ENCODE peak calls at places on chromosomes 4 and X, in seven cellular contexts. One of them, this sample, is unnamed.

GRCh38 chrX:112760697-112761096 is 79.9 kb downstream of the AMOT start:
- DNase-seq in colonic mucosa: no peak
- DNase-seq in activated CD8-positive, alpha-beta T cell treated with anti-CD3 and anti-CD28 coated beads for 36 hours: no peak
- DNase-seq in occipital lobe: no peak
- DNase-seq in activated CD8-positive, alpha-beta memory T cell treated with anti-CD3 and anti-CD28 coated beads for 1 hour: no peak
- DNase-seq in cardiac muscle cell: no peak
- DNase-seq in stimulated activated CD4-positive, alpha-beta T cell treated with anti-CD3 and anti-CD28 coated beads, Interleukin-12 subunit alpha, Interleukin-12 subunit beta, amount 100 ng/mL, for 4 hours: no peak
- DNase-seq in this sample: no peak

GRCh38 chrX:39773923-39774803 is 323.6 kb downstream of the BCOR start:
- DNase-seq in stimulated activated CD4-positive, alpha-beta T cell treated with anti-CD3 and anti-CD28 coated beads, Interleukin-12 subunit alpha, Interleukin-12 subunit beta, amount 100 ng/mL, for 4 hours: no peak
- DNase-seq in colonic mucosa: no peak
- DNase-seq in occipital lobe: no peak
- DNase-seq in activated CD8-positive, alpha-beta T cell treated with anti-CD3 and anti-CD28 coated beads for 36 hours: peak
- DNase-seq in activated CD8-positive, alpha-beta memory T cell treated with anti-CD3 and anti-CD28 coated beads for 1 hour: no peak
- DNase-seq in cardiac muscle cell: peak
- DNase-seq in this sample: no peak

GRCh38 chr4:72390409-72390808 is 178.6 kb downstream of the ADAMTS3 start:
- DNase-seq in occipital lobe: no peak
- DNase-seq in colonic mucosa: no peak
- DNase-seq in activated CD8-positive, alpha-beta memory T cell treated with anti-CD3 and anti-CD28 coated beads for 1 hour: no peak
- DNase-seq in activated CD8-positive, alpha-beta T cell treated with anti-CD3 and anti-CD28 coated beads for 36 hours: no peak
- DNase-seq in stimulated activated CD4-positive, alpha-beta T cell treated with anti-CD3 and anti-CD28 coated beads, Interleukin-12 subunit alpha, Interleukin-12 subunit beta, amount 100 ng/mL, for 4 hours: no peak
- DNase-seq in cardiac muscle cell: no peak
- DNase-seq in this sample: no peak

GRCh38 chr4:38967260-38968095 is 64.7 kb downstream of the TMEM156 start:
- DNase-seq in activated CD8-positive, alpha-beta memory T cell treated with anti-CD3 and anti-CD28 coated beads for 1 hour: no peak
- DNase-seq in cardiac muscle cell: no peak
- DNase-seq in activated CD8-positive, alpha-beta T cell treated with anti-CD3 and anti-CD28 coated beads for 36 hours: no peak
- DNase-seq in stimulated activated CD4-positive, alpha-beta T cell treated with anti-CD3 and anti-CD28 coated beads, Interleukin-12 subunit alpha, Interleukin-12 subunit beta, amount 100 ng/mL, for 4 hours: no peak
- DNase-seq in colonic mucosa: no peak
- DNase-seq in occipital lobe: no peak
- DNase-seq in this sample: no peak

GRCh38 chrX:119194631-119195030 is 41.5 kb upstream of the PGRMC1 start:
- DNase-seq in activated CD8-positive, alpha-beta T cell treated with anti-CD3 and anti-CD28 coated beads for 36 hours: no peak
- DNase-seq in stimulated activated CD4-positive, alpha-beta T cell treated with anti-CD3 and anti-CD28 coated beads, Interleukin-12 subunit alpha, Interleukin-12 subunit beta, amount 100 ng/mL, for 4 hours: no peak
- DNase-seq in activated CD8-positive, alpha-beta memory T cell treated with anti-CD3 and anti-CD28 coated beads for 1 hour: no peak
- DNase-seq in occipital lobe: no peak
- DNase-seq in colonic mucosa: no peak
- DNase-seq in cardiac muscle cell: peak
- DNase-seq in this sample: no peak

GRCh38 chr4:156773648-156774357 is 197.8 kb downstream of the PDGFC start:
- DNase-seq in occipital lobe: no peak
- DNase-seq in stimulated activated CD4-positive, alpha-beta T cell treated with anti-CD3 and anti-CD28 coated beads, Interleukin-12 subunit alpha, Interleukin-12 subunit beta, amount 100 ng/mL, for 4 hours: no peak
- DNase-seq in activated CD8-positive, alpha-beta T cell treated with anti-CD3 and anti-CD28 coated beads for 36 hours: no peak
- DNase-seq in colonic mucosa: no peak
- DNase-seq in cardiac muscle cell: no peak
- DNase-seq in activated CD8-positive, alpha-beta memory T cell treated with anti-CD3 and anti-CD28 coated beads for 1 hour: no peak
- DNase-seq in this sample: no peak

GRCh38 chr4:127623755-127624087 is 9.0 kb upstream of the INTU start:
- DNase-seq in colonic mucosa: no peak
- DNase-seq in occipital lobe: no peak
- DNase-seq in activated CD8-positive, alpha-beta T cell treated with anti-CD3 and anti-CD28 coated beads for 36 hours: peak
- DNase-seq in stimulated activated CD4-positive, alpha-beta T cell treated with anti-CD3 and anti-CD28 coated beads, Interleukin-12 subunit alpha, Interleukin-12 subunit beta, amount 100 ng/mL, for 4 hours: no peak
- DNase-seq in activated CD8-positive, alpha-beta memory T cell treated with anti-CD3 and anti-CD28 coated beads for 1 hour: no peak
- DNase-seq in cardiac muscle cell: no peak
- DNase-seq in this sample: no peak

GRCh38 chr4:139243448-139244365 is 36.3 kb downstream of the MGARP start:
- DNase-seq in occipital lobe: no peak
- DNase-seq in activated CD8-positive, alpha-beta T cell treated with anti-CD3 and anti-CD28 coated beads for 36 hours: no peak
- DNase-seq in cardiac muscle cell: no peak
- DNase-seq in stimulated activated CD4-positive, alpha-beta T cell treated with anti-CD3 and anti-CD28 coated beads, Interleukin-12 subunit alpha, Interleukin-12 subunit beta, amount 100 ng/mL, for 4 hours: no peak
- DNase-seq in colonic mucosa: no peak
- DNase-seq in activated CD8-positive, alpha-beta memory T cell treated with anti-CD3 and anti-CD28 coated beads for 1 hour: no peak
- DNase-seq in this sample: no peak

GRCh38 chr4:7638984-7639789 is 204.5 kb upstream of the PSAPL1 start:
- DNase-seq in colonic mucosa: no peak
- DNase-seq in activated CD8-positive, alpha-beta memory T cell treated with anti-CD3 and anti-CD28 coated beads for 1 hour: no peak
- DNase-seq in stimulated activated CD4-positive, alpha-beta T cell treated with anti-CD3 and anti-CD28 coated beads, Interleukin-12 subunit alpha, Interleukin-12 subunit beta, amount 100 ng/mL, for 4 hours: no peak
- DNase-seq in activated CD8-positive, alpha-beta T cell treated with anti-CD3 and anti-CD28 coated beads for 36 hours: no peak
- DNase-seq in occipital lobe: no peak
- DNase-seq in cardiac muscle cell: no peak
- DNase-seq in this sample: no peak

GRCh38 chr4:105061136-105061696 is 85.5 kb upstream of the TET2 start:
- DNase-seq in stimulated activated CD4-positive, alpha-beta T cell treated with anti-CD3 and anti-CD28 coated beads, Interleukin-12 subunit alpha, Interleukin-12 subunit beta, amount 100 ng/mL, for 4 hours: peak
- DNase-seq in activated CD8-positive, alpha-beta memory T cell treated with anti-CD3 and anti-CD28 coated beads for 1 hour: no peak
- DNase-seq in colonic mucosa: peak
- DNase-seq in activated CD8-positive, alpha-beta T cell treated with anti-CD3 and anti-CD28 coated beads for 36 hours: peak
- DNase-seq in cardiac muscle cell: no peak
- DNase-seq in occipital lobe: no peak
- DNase-seq in this sample: no peak

GRCh38 chrX:49840679-49841078 is 11.6 kb downstream of the PAGE4 start:
- DNase-seq in cardiac muscle cell: peak
- DNase-seq in activated CD8-positive, alpha-beta memory T cell treated with anti-CD3 and anti-CD28 coated beads for 1 hour: peak
- DNase-seq in activated CD8-positive, alpha-beta T cell treated with anti-CD3 and anti-CD28 coated beads for 36 hours: peak
- DNase-seq in colonic mucosa: peak
- DNase-seq in occipital lobe: peak
- DNase-seq in stimulated activated CD4-positive, alpha-beta T cell treated with anti-CD3 and anti-CD28 coated beads, Interleukin-12 subunit alpha, Interleukin-12 subunit beta, amount 100 ng/mL, for 4 hours: peak
- DNase-seq in this sample: peak

GRCh38 chrX:77493677-77494553 is 46.7 kb downstream of the FGF16 start:
- DNase-seq in stimulated activated CD4-positive, alpha-beta T cell treated with anti-CD3 and anti-CD28 coated beads, Interleukin-12 subunit alpha, Interleukin-12 subunit beta, amount 100 ng/mL, for 4 hours: no peak
- DNase-seq in activated CD8-positive, alpha-beta T cell treated with anti-CD3 and anti-CD28 coated beads for 36 hours: no peak
- DNase-seq in colonic mucosa: no peak
- DNase-seq in activated CD8-positive, alpha-beta memory T cell treated with anti-CD3 and anti-CD28 coated beads for 1 hour: no peak
- DNase-seq in cardiac muscle cell: peak
- DNase-seq in occipital lobe: no peak
- DNase-seq in this sample: no peak

GRCh38 chr4:55027596-55027995 is 97.8 kb downstream of the KDR start:
- DNase-seq in activated CD8-positive, alpha-beta T cell treated with anti-CD3 and anti-CD28 coated beads for 36 hours: no peak
- DNase-seq in colonic mucosa: no peak
- DNase-seq in cardiac muscle cell: no peak
- DNase-seq in activated CD8-positive, alpha-beta memory T cell treated with anti-CD3 and anti-CD28 coated beads for 1 hour: no peak
- DNase-seq in stimulated activated CD4-positive, alpha-beta T cell treated with anti-CD3 and anti-CD28 coated beads, Interleukin-12 subunit alpha, Interleukin-12 subunit beta, amount 100 ng/mL, for 4 hours: no peak
- DNase-seq in occipital lobe: no peak
- DNase-seq in this sample: no peak

GRCh38 chrX:53279296-53280237 is 1.8 kb downstream of the IQSEC2 start:
- DNase-seq in stimulated activated CD4-positive, alpha-beta T cell treated with anti-CD3 and anti-CD28 coated beads, Interleukin-12 subunit alpha, Interleukin-12 subunit beta, amount 100 ng/mL, for 4 hours: no peak
- DNase-seq in occipital lobe: no peak
- DNase-seq in colonic mucosa: peak
- DNase-seq in activated CD8-positive, alpha-beta T cell treated with anti-CD3 and anti-CD28 coated beads for 36 hours: peak
- DNase-seq in activated CD8-positive, alpha-beta memory T cell treated with anti-CD3 and anti-CD28 coated beads for 1 hour: no peak
- DNase-seq in cardiac muscle cell: no peak
- DNase-seq in this sample: no peak

GRCh38 chr4:147755567-147756295 is 23.8 kb downstream of the ARHGAP10 start:
- DNase-seq in cardiac muscle cell: no peak
- DNase-seq in stimulated activated CD4-positive, alpha-beta T cell treated with anti-CD3 and anti-CD28 coated beads, Interleukin-12 subunit alpha, Interleukin-12 subunit beta, amount 100 ng/mL, for 4 hours: no peak
- DNase-seq in activated CD8-positive, alpha-beta T cell treated with anti-CD3 and anti-CD28 coated beads for 36 hours: no peak
- DNase-seq in activated CD8-positive, alpha-beta memory T cell treated with anti-CD3 and anti-CD28 coated beads for 1 hour: no peak
- DNase-seq in colonic mucosa: no peak
- DNase-seq in occipital lobe: no peak
- DNase-seq in this sample: no peak

GRCh38 chr4:157895205-157895604 is 277.6 kb downstream of the GASK1B start:
- DNase-seq in occipital lobe: no peak
- DNase-seq in cardiac muscle cell: no peak
- DNase-seq in activated CD8-positive, alpha-beta T cell treated with anti-CD3 and anti-CD28 coated beads for 36 hours: no peak
- DNase-seq in activated CD8-positive, alpha-beta memory T cell treated with anti-CD3 and anti-CD28 coated beads for 1 hour: no peak
- DNase-seq in colonic mucosa: no peak
- DNase-seq in stimulated activated CD4-positive, alpha-beta T cell treated with anti-CD3 and anti-CD28 coated beads, Interleukin-12 subunit alpha, Interleukin-12 subunit beta, amount 100 ng/mL, for 4 hours: no peak
- DNase-seq in this sample: no peak

GRCh38 chr4:169315530-169316306 is 45.0 kb upstream of the SH3RF1 start:
- DNase-seq in occipital lobe: no peak
- DNase-seq in activated CD8-positive, alpha-beta T cell treated with anti-CD3 and anti-CD28 coated beads for 36 hours: no peak
- DNase-seq in activated CD8-positive, alpha-beta memory T cell treated with anti-CD3 and anti-CD28 coated beads for 1 hour: no peak
- DNase-seq in cardiac muscle cell: peak
- DNase-seq in stimulated activated CD4-positive, alpha-beta T cell treated with anti-CD3 and anti-CD28 coated beads, Interleukin-12 subunit alpha, Interleukin-12 subunit beta, amount 100 ng/mL, for 4 hours: no peak
- DNase-seq in colonic mucosa: no peak
- DNase-seq in this sample: no peak

GRCh38 chr4:173685761-173686260 is 155.8 kb upstream of the HAND2 start:
- DNase-seq in colonic mucosa: no peak
- DNase-seq in occipital lobe: no peak
- DNase-seq in activated CD8-positive, alpha-beta T cell treated with anti-CD3 and anti-CD28 coated beads for 36 hours: no peak
- DNase-seq in cardiac muscle cell: no peak
- DNase-seq in activated CD8-positive, alpha-beta memory T cell treated with anti-CD3 and anti-CD28 coated beads for 1 hour: no peak
- DNase-seq in stimulated activated CD4-positive, alpha-beta T cell treated with anti-CD3 and anti-CD28 coated beads, Interleukin-12 subunit alpha, Interleukin-12 subunit beta, amount 100 ng/mL, for 4 hours: no peak
- DNase-seq in this sample: no peak

GRCh38 chrX:140767646-140768045 is 58.1 kb downstream of the LINC00632 start:
- DNase-seq in cardiac muscle cell: no peak
- DNase-seq in activated CD8-positive, alpha-beta T cell treated with anti-CD3 and anti-CD28 coated beads for 36 hours: no peak
- DNase-seq in activated CD8-positive, alpha-beta memory T cell treated with anti-CD3 and anti-CD28 coated beads for 1 hour: no peak
- DNase-seq in occipital lobe: no peak
- DNase-seq in stimulated activated CD4-positive, alpha-beta T cell treated with anti-CD3 and anti-CD28 coated beads, Interleukin-12 subunit alpha, Interleukin-12 subunit beta, amount 100 ng/mL, for 4 hours: no peak
- DNase-seq in colonic mucosa: no peak
- DNase-seq in this sample: no peak

GRCh38 chr4:57131849-57132745 is 21.9 kb upstream of the IGFBP7 start:
- DNase-seq in stimulated activated CD4-positive, alpha-beta T cell treated with anti-CD3 and anti-CD28 coated beads, Interleukin-12 subunit alpha, Interleukin-12 subunit beta, amount 100 ng/mL, for 4 hours: no peak
- DNase-seq in cardiac muscle cell: peak
- DNase-seq in activated CD8-positive, alpha-beta memory T cell treated with anti-CD3 and anti-CD28 coated beads for 1 hour: no peak
- DNase-seq in activated CD8-positive, alpha-beta T cell treated with anti-CD3 and anti-CD28 coated beads for 36 hours: no peak
- DNase-seq in colonic mucosa: no peak
- DNase-seq in occipital lobe: peak
- DNase-seq in this sample: no peak

GRCh38 chrX:826026-826425 is 195.4 kb downstream of the SHOX start:
- DNase-seq in occipital lobe: no peak
- DNase-seq in stimulated activated CD4-positive, alpha-beta T cell treated with anti-CD3 and anti-CD28 coated beads, Interleukin-12 subunit alpha, Interleukin-12 subunit beta, amount 100 ng/mL, for 4 hours: no peak
- DNase-seq in activated CD8-positive, alpha-beta T cell treated with anti-CD3 and anti-CD28 coated beads for 36 hours: no peak
- DNase-seq in cardiac muscle cell: no peak
- DNase-seq in colonic mucosa: no peak
- DNase-seq in activated CD8-positive, alpha-beta memory T cell treated with anti-CD3 and anti-CD28 coated beads for 1 hour: no peak
- DNase-seq in this sample: no peak

GRCh38 chr4:128333309-128334006 is 45.8 kb upstream of the PGRMC2 start:
- DNase-seq in cardiac muscle cell: peak
- DNase-seq in occipital lobe: no peak
- DNase-seq in activated CD8-positive, alpha-beta memory T cell treated with anti-CD3 and anti-CD28 coated beads for 1 hour: no peak
- DNase-seq in activated CD8-positive, alpha-beta T cell treated with anti-CD3 and anti-CD28 coated beads for 36 hours: no peak
- DNase-seq in colonic mucosa: no peak
- DNase-seq in stimulated activated CD4-positive, alpha-beta T cell treated with anti-CD3 and anti-CD28 coated beads, Interleukin-12 subunit alpha, Interleukin-12 subunit beta, amount 100 ng/mL, for 4 hours: no peak
- DNase-seq in this sample: no peak

This sample was measured in NCI-H1930.